ENCODE peak calls at places on chromosomes 13 and 19, in seven cellular contexts. Y is HCT116, R is A549, D is K562, P is NB4, Q is WTC11, N is SK-N-SH. X is an unnamed sample.

GRCh38 chr19:46000497-46001246 is 5.4 kb downstream of the CCDC61 start:
- DNase-seq in Y (no peak), R (no peak), D (peak; percentile 88), P (peak; percentile 15), Q (peak; percentile 74), N (peak; percentile 95), X (no peak)

GRCh38 chr19:58460039-58460438 is 6.8 kb upstream of the ZNF324 start:
- DNase-seq in Y (no peak), R (no peak), D (no peak), P (no peak), Q (no peak), N (no peak), X (no peak)

GRCh38 chr19:18488838-18489626 is 32.8 kb downstream of the ELL start:
- DNase-seq in Y (no peak), R (peak; percentile 57), D (peak; percentile 55), P (no peak), Q (peak; percentile 73), N (peak; percentile 78), X (peak; percentile 26)

GRCh38 chr19:29944415-29945012 is 2.5 kb downstream of the URI1 start:
- DNase-seq in Y (no peak), R (no peak), D (no peak), P (no peak), Q (no peak), N (no peak), X (no peak)

GRCh38 chr13:88176231-88176630 is 505.1 kb downstream of the SLITRK5 start:
- DNase-seq in Y (no peak), R (no peak), D (no peak), P (no peak), Q (no peak), N (no peak), X (no peak)

GRCh38 chr13:77519808-77520207 is 15.7 kb upstream of the SCEL start:
- DNase-seq in Y (no peak), R (no peak), D (no peak), P (no peak), Q (no peak), N (no peak), X (peak; percentile 50)

GRCh38 chr19:41870401-41870873 is 6.6 kb upstream of the CD79A start:
- DNase-seq in Y (no peak), R (no peak), D (no peak), P (no peak), Q (no peak), N (peak; percentile 22), X (no peak)

GRCh38 chr19:43799502-43800142 is 2.6 kb downstream of the LYPD5 start:
- DNase-seq in Y (no peak), R (no peak), D (no peak), P (no peak), Q (no peak), N (no peak), X (no peak)

GRCh38 chr13:24683833-24684599 is 3.8 kb downstream of the ATP12A start:
- DNase-seq in Y (peak; percentile 24), R (peak; percentile 61), D (peak; percentile 88), P (peak; percentile 77), Q (peak; percentile 84), N (peak; percentile 91), X (peak; percentile 28)

GRCh38 chr13:112444416-112445399 is 68.6 kb downstream of the SPACA7 start:
- DNase-seq in Y (no peak), R (no peak), D (no peak), P (no peak), Q (no peak), N (no peak), X (no peak)
- TF ChIP-seq MAX in Y (no peak), R (no peak), D (no peak), P (no peak), Q (no peak), N (no peak), X (no peak)

GRCh38 chr13:71760226-71760591 is 106.8 kb downstream of the DACH1 start:
- DNase-seq in Y (no peak), R (no peak), D (no peak), P (no peak), Q (no peak), N (no peak), X (no peak)

GRCh38 chr13:71754407-71754974 is 112.5 kb downstream of the DACH1 start:
- DNase-seq in Y (no peak), R (no peak), D (no peak), P (no peak), Q (no peak), N (no peak), X (no peak)

GRCh38 chr13:71758823-71759222 is 108.2 kb downstream of the DACH1 start:
- DNase-seq in Y (no peak), R (no peak), D (no peak), P (no peak), Q (no peak), N (peak; percentile 11), X (peak; percentile 71)

GRCh38 chr13:71759506-71760225 is 107.3 kb downstream of the DACH1 start:
- DNase-seq in Y (no peak), R (no peak), D (no peak), P (no peak), Q (peak; percentile 14), N (no peak), X (no peak)
- TF ChIP-seq MAX in Y (no peak), R (no peak), D (no peak), P (no peak), Q (no peak), N (no peak), X (no peak)

GRCh38 chr19:56746367-56746766 is 74.8 kb upstream of the ZNF835 start:
- DNase-seq in Y (no peak), R (no peak), D (no peak), P (no peak), Q (no peak), N (no peak), X (no peak)
- TF ChIP-seq MAX in Y (no peak), R (no peak), D (no peak), P (no peak), Q (no peak), N (no peak), X (no peak)

GRCh38 chr13:112638157-112638750 is 50.3 kb upstream of the TUBGCP3 start:
- DNase-seq in Y (no peak), R (no peak), D (no peak), P (no peak), Q (no peak), N (no peak), X (no peak)

GRCh38 chr13:112634102-112634501 is 46.1 kb upstream of the TUBGCP3 start:
- DNase-seq in Y (no peak), R (no peak), D (peak; percentile 14), P (no peak), Q (no peak), N (no peak), X (no peak)

GRCh38 chr13:112637017-112637801 is 49.3 kb upstream of the TUBGCP3 start:
- DNase-seq in Y (no peak), R (no peak), D (no peak), P (no peak), Q (no peak), N (no peak), X (no peak)

GRCh38 chr13:112635323-112635722 is 47.4 kb upstream of the TUBGCP3 start:
- DNase-seq in Y (no peak), R (no peak), D (no peak), P (no peak), Q (no peak), N (no peak), X (no peak)

DNA sequence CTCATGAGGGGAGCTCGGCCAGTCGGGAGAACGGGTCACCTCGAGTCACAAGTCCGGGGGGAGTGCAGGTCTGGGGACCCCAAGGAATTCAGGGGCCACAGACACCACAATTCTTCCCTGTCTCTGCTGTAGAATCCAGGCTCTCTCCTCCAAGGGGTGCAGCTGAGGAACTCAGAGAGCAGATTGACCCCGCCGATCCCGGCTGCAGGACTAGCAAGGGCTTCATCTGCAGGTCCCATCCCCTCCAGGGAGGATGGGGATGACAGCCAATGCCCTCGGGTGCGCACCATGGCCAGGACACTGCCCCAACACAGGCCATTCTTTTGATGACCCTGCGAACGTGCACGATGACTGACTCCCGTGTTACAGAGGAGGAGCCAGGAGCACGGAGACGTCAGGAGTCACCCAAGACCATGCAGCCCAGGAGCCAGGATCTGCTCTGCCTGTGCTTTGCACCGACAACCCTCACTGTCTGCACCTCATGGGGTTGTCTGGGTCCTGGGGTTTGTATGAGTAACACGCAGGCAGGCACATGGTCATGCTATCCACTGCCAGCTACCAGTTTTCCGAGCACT is 48.5 kb upstream of the TUBGCP3 start:
- DNase-seq in Y (no peak), R (no peak), D (no peak), P (no peak), Q (no peak), N (no peak), X (no peak)
- TF ChIP-seq MAX in Y (no peak), R (no peak), D (no peak), P (no peak), Q (no peak), N (no peak), X (no peak)

GRCh38 chr19:35098413-35099049 is 17.1 kb upstream of the FXYD3 start:
- DNase-seq in Y (no peak), R (no peak), D (no peak), P (no peak), Q (no peak), N (no peak), X (no peak)

GRCh38 chr19:35099155-35099896 is 16.3 kb upstream of the FXYD3 start:
- DNase-seq in Y (no peak), R (no peak), D (no peak), P (no peak), Q (no peak), N (no peak), X (no peak)

GRCh38 chr19:35093941-35094647 is 21.5 kb upstream of the FXYD3 start:
- DNase-seq in Y (no peak), R (no peak), D (no peak), P (no peak), Q (no peak), N (peak; percentile 72), X (no peak)

GRCh38 chr19:35093430-35093829 is 22.2 kb upstream of the FXYD3 start:
- DNase-seq in Y (no peak), R (no peak), D (no peak), P (no peak), Q (no peak), N (peak; percentile 74), X (no peak)

DNA sequence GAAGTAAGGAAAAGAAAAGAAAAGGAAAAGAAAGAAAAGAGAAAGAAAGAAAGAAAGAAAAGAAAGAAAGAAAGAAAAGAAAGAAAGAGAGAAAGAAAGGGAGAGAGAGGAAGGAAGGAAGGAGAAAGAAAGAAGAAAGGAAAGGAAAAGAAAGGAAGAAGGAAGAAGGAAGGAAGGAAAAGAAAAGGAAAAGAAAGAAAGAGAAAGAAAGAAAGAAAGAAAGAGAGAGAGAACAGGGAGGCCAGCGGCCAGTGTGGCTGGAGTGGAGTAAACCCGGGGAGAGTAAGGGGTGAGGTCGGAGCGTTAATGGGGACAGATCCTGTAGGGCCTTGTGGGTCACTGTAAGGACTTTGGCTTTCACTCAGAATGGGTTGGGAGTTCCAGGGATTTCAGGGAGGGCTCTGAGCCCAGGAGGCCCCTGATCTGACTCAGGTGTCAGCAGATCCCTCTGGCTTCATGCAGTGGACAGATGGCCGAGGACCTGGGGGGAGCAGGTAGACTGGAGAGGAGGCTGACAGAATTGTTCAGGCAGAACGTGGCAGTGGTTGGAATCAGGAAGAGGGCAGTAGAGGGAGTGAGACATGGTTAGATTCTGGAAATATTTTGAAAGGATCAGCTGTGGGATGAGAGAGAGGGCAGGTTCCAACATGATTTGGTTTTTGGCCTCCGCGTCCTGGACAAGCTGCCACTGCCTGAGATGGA is 19.8 kb upstream of the FXYD3 start:
- DNase-seq in Y (no peak), R (no peak), D (peak; percentile 27), P (no peak), Q (no peak), N (no peak), X (no peak)
- TF ChIP-seq MAX in Y (no peak), R (no peak), D (no peak), P (no peak), Q (no peak), N (no peak), X (no peak)